ENCODE peak calls at places on chromosome 10, in five cellular contexts. X is NCI-H82; H is NCI-H1694 treated with DMSO at 0.1 percent for 48 hours; A is activated naive CD8-positive, alpha-beta T cell treated with anti-CD3 and anti-CD28 coated beads for 36 hours; S is GM03348. D is an unnamed sample.
A peak's percentile ranks its signal among the peaks of the same experiment; 100 is the strongest.

GRCh38 chr10:125148021-125148439 is 12.3 kb downstream of the CTBP2 start:
- DNase-seq in X (peak; percentile 15), H (no peak), A (no peak), S (peak; percentile 30), D (no peak)

GRCh38 chr10:97708976-97709745 is 4.4 kb upstream of the MARVELD1 start:
- DNase-seq in X (peak; percentile 63), H (no peak), A (no peak), S (peak; percentile 88), D (no peak)

GRCh38 chr10:43695730-43696129 is 47.0 kb upstream of the ZNF32 start:
- DNase-seq in X (no peak), H (no peak), A (no peak), S (no peak), D (no peak)

GRCh38 chr10:31457858-31458257 is 138.8 kb downstream of the ZEB1 start:
- DNase-seq in X (no peak), H (no peak), A (no peak), S (no peak), D (no peak)

GRCh38 chr10:9850415-9850814 is 1167.3 kb upstream of the CELF2 start:
- DNase-seq in X (no peak), H (no peak), A (no peak), S (no peak), D (no peak)

GRCh38 chr10:61729596-61729995 is 66.9 kb downstream of the CABCOCO1 start:
- DNase-seq in X (no peak), H (no peak), A (no peak), S (no peak), D (no peak)

GRCh38 chr10:106815427-106816043 is 349.0 kb downstream of the SORCS1 start:
- DNase-seq in X (no peak), H (no peak), A (no peak), S (no peak), D (no peak)

GRCh38 chr10:113610636-113611601 is 52.9 kb downstream of the NRAP start:
- DNase-seq in X (no peak), H (no peak), A (no peak), S (no peak), D (no peak)